ENCODE peak calls at places on chromosome 14, in five cellular contexts. One of them, this sample, is unnamed.

GRCh38 chr14:96189288-96189711 is 15.3 kb upstream of the BDKRB2 start:
- DNase-seq in IMR-90: peak; percentile 97
- DNase-seq in stimulated activated effector memory CD8-positive, alpha-beta T cell treated with anti-CD3 and anti-CD28 coated beads, Interleukin-12 subunit alpha, Interleukin-12 subunit beta, amount 100 ng/mL, for 72 hours: no peak
- DNase-seq in CD8-positive, alpha-beta T cell: no peak
- DNase-seq in lung microvascular endothelial cell: no peak
- DNase-seq in this sample: no peak

GRCh38 chr14:23910081-23910875 is 43.3 kb upstream of the DHRS4 start:
- DNase-seq in IMR-90: peak; percentile 48
- DNase-seq in lung microvascular endothelial cell: peak; percentile 61
- DNase-seq in CD8-positive, alpha-beta T cell: no peak
- DNase-seq in stimulated activated effector memory CD8-positive, alpha-beta T cell treated with anti-CD3 and anti-CD28 coated beads, Interleukin-12 subunit alpha, Interleukin-12 subunit beta, amount 100 ng/mL, for 72 hours: no peak
- DNase-seq in this sample: no peak

GRCh38 chr14:100450049-100450448 is 126.9 kb downstream of the SLC25A47 start:
- DNase-seq in lung microvascular endothelial cell: no peak
- DNase-seq in IMR-90: no peak
- DNase-seq in CD8-positive, alpha-beta T cell: no peak
- DNase-seq in stimulated activated effector memory CD8-positive, alpha-beta T cell treated with anti-CD3 and anti-CD28 coated beads, Interleukin-12 subunit alpha, Interleukin-12 subunit beta, amount 100 ng/mL, for 72 hours: no peak
- DNase-seq in this sample: no peak

GRCh38 chr14:97180304-97181200 is 383.4 kb downstream of the VRK1 start:
- DNase-seq in stimulated activated effector memory CD8-positive, alpha-beta T cell treated with anti-CD3 and anti-CD28 coated beads, Interleukin-12 subunit alpha, Interleukin-12 subunit beta, amount 100 ng/mL, for 72 hours: no peak
- DNase-seq in CD8-positive, alpha-beta T cell: no peak
- DNase-seq in IMR-90: no peak
- DNase-seq in lung microvascular endothelial cell: peak; percentile 5
- DNase-seq in this sample: no peak

GRCh38 chr14:70121521-70121920 is 67.2 kb downstream of the SLC8A3 start:
- DNase-seq in CD8-positive, alpha-beta T cell: no peak
- DNase-seq in IMR-90: no peak
- DNase-seq in lung microvascular endothelial cell: no peak
- DNase-seq in stimulated activated effector memory CD8-positive, alpha-beta T cell treated with anti-CD3 and anti-CD28 coated beads, Interleukin-12 subunit alpha, Interleukin-12 subunit beta, amount 100 ng/mL, for 72 hours: no peak
- DNase-seq in this sample: no peak

GRCh38 chr14:58488550-58488949 is 61.0 kb downstream of the KIAA0586 start:
- DNase-seq in IMR-90: peak; percentile 50
- DNase-seq in CD8-positive, alpha-beta T cell: no peak
- DNase-seq in lung microvascular endothelial cell: peak; percentile 61
- DNase-seq in stimulated activated effector memory CD8-positive, alpha-beta T cell treated with anti-CD3 and anti-CD28 coated beads, Interleukin-12 subunit alpha, Interleukin-12 subunit beta, amount 100 ng/mL, for 72 hours: no peak
- DNase-seq in this sample: no peak

GRCh38 chr14:31090872-31091764 is 64.9 kb upstream of the STRN3 start:
- DNase-seq in lung microvascular endothelial cell: peak; percentile 90
- DNase-seq in stimulated activated effector memory CD8-positive, alpha-beta T cell treated with anti-CD3 and anti-CD28 coated beads, Interleukin-12 subunit alpha, Interleukin-12 subunit beta, amount 100 ng/mL, for 72 hours: no peak
- DNase-seq in CD8-positive, alpha-beta T cell: no peak
- DNase-seq in IMR-90: peak; percentile 97
- DNase-seq in this sample: no peak

GRCh38 chr14:35340616-35341453 is 48.7 kb downstream of the PSMA6 start:
- DNase-seq in CD8-positive, alpha-beta T cell: no peak
- DNase-seq in IMR-90: no peak
- DNase-seq in lung microvascular endothelial cell: no peak
- DNase-seq in stimulated activated effector memory CD8-positive, alpha-beta T cell treated with anti-CD3 and anti-CD28 coated beads, Interleukin-12 subunit alpha, Interleukin-12 subunit beta, amount 100 ng/mL, for 72 hours: no peak
- DNase-seq in this sample: no peak

GRCh38 chr14:79608426-79608825 is 602.9 kb downstream of the DIO2 start:
- DNase-seq in stimulated activated effector memory CD8-positive, alpha-beta T cell treated with anti-CD3 and anti-CD28 coated beads, Interleukin-12 subunit alpha, Interleukin-12 subunit beta, amount 100 ng/mL, for 72 hours: no peak
- DNase-seq in lung microvascular endothelial cell: no peak
- DNase-seq in IMR-90: no peak
- DNase-seq in CD8-positive, alpha-beta T cell: no peak
- DNase-seq in this sample: no peak

GRCh38 chr14:103871596-103872480 is 24.5 kb upstream of the PPP1R13B start:
- DNase-seq in lung microvascular endothelial cell: no peak
- DNase-seq in stimulated activated effector memory CD8-positive, alpha-beta T cell treated with anti-CD3 and anti-CD28 coated beads, Interleukin-12 subunit alpha, Interleukin-12 subunit beta, amount 100 ng/mL, for 72 hours: peak; percentile 86
- DNase-seq in IMR-90: no peak
- DNase-seq in CD8-positive, alpha-beta T cell: peak; percentile 71
- DNase-seq in this sample: peak; percentile 58

GRCh38 chr14:95480109-95480886 is 36.2 kb downstream of the SYNE3 start:
- DNase-seq in IMR-90: peak; percentile 31
- DNase-seq in lung microvascular endothelial cell: peak; percentile 61
- DNase-seq in stimulated activated effector memory CD8-positive, alpha-beta T cell treated with anti-CD3 and anti-CD28 coated beads, Interleukin-12 subunit alpha, Interleukin-12 subunit beta, amount 100 ng/mL, for 72 hours: peak; percentile 81
- DNase-seq in CD8-positive, alpha-beta T cell: peak; percentile 14
- DNase-seq in this sample: peak; percentile 63

GRCh38 chr14:72023128-72024042 is 91.2 kb downstream of the RGS6 start:
- DNase-seq in stimulated activated effector memory CD8-positive, alpha-beta T cell treated with anti-CD3 and anti-CD28 coated beads, Interleukin-12 subunit alpha, Interleukin-12 subunit beta, amount 100 ng/mL, for 72 hours: no peak
- DNase-seq in lung microvascular endothelial cell: no peak
- DNase-seq in IMR-90: no peak
- DNase-seq in CD8-positive, alpha-beta T cell: no peak
- DNase-seq in this sample: no peak

GRCh38 chr14:87613856-87614255 is 379.1 kb downstream of the GALC start:
- DNase-seq in stimulated activated effector memory CD8-positive, alpha-beta T cell treated with anti-CD3 and anti-CD28 coated beads, Interleukin-12 subunit alpha, Interleukin-12 subunit beta, amount 100 ng/mL, for 72 hours: no peak
- DNase-seq in IMR-90: no peak
- DNase-seq in CD8-positive, alpha-beta T cell: no peak
- DNase-seq in lung microvascular endothelial cell: no peak
- DNase-seq in this sample: no peak

GRCh38 chr14:53696217-53696965 is 260.2 kb downstream of the BMP4 start:
- DNase-seq in lung microvascular endothelial cell: no peak
- DNase-seq in IMR-90: peak; percentile 16
- DNase-seq in CD8-positive, alpha-beta T cell: no peak
- DNase-seq in stimulated activated effector memory CD8-positive, alpha-beta T cell treated with anti-CD3 and anti-CD28 coated beads, Interleukin-12 subunit alpha, Interleukin-12 subunit beta, amount 100 ng/mL, for 72 hours: no peak
- DNase-seq in this sample: no peak

GRCh38 chr14:100783630-100784321 is 42.1 kb upstream of the MEG3 start:
- DNase-seq in stimulated activated effector memory CD8-positive, alpha-beta T cell treated with anti-CD3 and anti-CD28 coated beads, Interleukin-12 subunit alpha, Interleukin-12 subunit beta, amount 100 ng/mL, for 72 hours: no peak
- DNase-seq in IMR-90: no peak
- DNase-seq in CD8-positive, alpha-beta T cell: no peak
- DNase-seq in lung microvascular endothelial cell: no peak
- DNase-seq in this sample: no peak

This sample was measured in central memory CD4-positive, alpha-beta T cell.